ENCODE peak calls at places on chromosomes 5 and 9, in nine cellular contexts. One of them, this sample, is unnamed.

GRCh38 chr9:135009051-135009560 is 78.4 kb upstream of the OLFM1 start:
- DNase-seq in GM20000: no peak
- DNase-seq in HL-60: no peak
- DNase-seq in progenitor cell of endocrine pancreas: no peak
- DNase-seq in type B pancreatic cell: no peak
- DNase-seq in fibroblast of pulmonary artery: no peak
- DNase-seq in PC-9: no peak
- DNase-seq in fibroblast of mammary gland: no peak
- DNase-seq in coronary artery: no peak
- DNase-seq in this sample: no peak

GRCh38 chr5:21646469-21646868 is 1206.7 kb downstream of the CDH12 start:
- DNase-seq in GM20000: no peak
- DNase-seq in HL-60: no peak
- DNase-seq in progenitor cell of endocrine pancreas: no peak
- DNase-seq in type B pancreatic cell: no peak
- DNase-seq in fibroblast of pulmonary artery: peak; percentile 50
- DNase-seq in PC-9: no peak
- DNase-seq in fibroblast of mammary gland: peak; percentile 35
- DNase-seq in coronary artery: no peak
- DNase-seq in this sample: no peak

GRCh38 chr5:131109540-131110255 is 55.4 kb downstream of the HINT1 start:
- DNase-seq in GM20000: peak; percentile 53
- DNase-seq in HL-60: no peak
- DNase-seq in progenitor cell of endocrine pancreas: no peak
- DNase-seq in type B pancreatic cell: no peak
- DNase-seq in fibroblast of pulmonary artery: peak; percentile 66
- DNase-seq in PC-9: no peak
- DNase-seq in fibroblast of mammary gland: peak; percentile 57
- DNase-seq in coronary artery: no peak
- DNase-seq in this sample: no peak

GRCh38 chr5:88825782-88826110 is 57.2 kb downstream of the MEF2C start:
- DNase-seq in GM20000: no peak
- DNase-seq in HL-60: no peak
- DNase-seq in progenitor cell of endocrine pancreas: no peak
- DNase-seq in type B pancreatic cell: no peak
- DNase-seq in fibroblast of pulmonary artery: peak; percentile 13
- DNase-seq in PC-9: no peak
- DNase-seq in fibroblast of mammary gland: no peak
- DNase-seq in coronary artery: no peak
- DNase-seq in this sample: no peak

GRCh38 chr5:57696906-57697590 is 214.4 kb upstream of the ACTBL2 start:
- DNase-seq in GM20000: no peak
- DNase-seq in HL-60: no peak
- DNase-seq in progenitor cell of endocrine pancreas: no peak
- DNase-seq in type B pancreatic cell: no peak
- DNase-seq in fibroblast of pulmonary artery: no peak
- DNase-seq in PC-9: no peak
- DNase-seq in fibroblast of mammary gland: peak; percentile 43
- DNase-seq in coronary artery: no peak
- DNase-seq in this sample: no peak

GRCh38 chr5:543351-543750 is 19.1 kb upstream of the SLC9A3 start:
- DNase-seq in GM20000: no peak
- DNase-seq in HL-60: no peak
- DNase-seq in progenitor cell of endocrine pancreas: no peak
- DNase-seq in type B pancreatic cell: no peak
- DNase-seq in fibroblast of pulmonary artery: no peak
- DNase-seq in PC-9: no peak
- DNase-seq in fibroblast of mammary gland: no peak
- DNase-seq in coronary artery: no peak
- DNase-seq in this sample: peak; percentile 43

GRCh38 chr9:136196465-136197371 is 8.2 kb downstream of the LHX3 start:
- DNase-seq in GM20000: peak; percentile 49
- DNase-seq in HL-60: no peak
- DNase-seq in progenitor cell of endocrine pancreas: no peak
- DNase-seq in type B pancreatic cell: no peak
- DNase-seq in fibroblast of pulmonary artery: no peak
- DNase-seq in PC-9: peak; percentile 43
- DNase-seq in fibroblast of mammary gland: no peak
- DNase-seq in coronary artery: no peak
- DNase-seq in this sample: no peak

GRCh38 chr5:140342287-140342686 is 4.1 kb downstream of the HBEGF start:
- DNase-seq in GM20000: peak; percentile 30
- DNase-seq in HL-60: peak; percentile 66
- DNase-seq in progenitor cell of endocrine pancreas: no peak
- DNase-seq in type B pancreatic cell: no peak
- DNase-seq in fibroblast of pulmonary artery: no peak
- DNase-seq in PC-9: no peak
- DNase-seq in fibroblast of mammary gland: no peak
- DNase-seq in coronary artery: no peak
- DNase-seq in this sample: peak; percentile 80

GRCh38 chr9:6383551-6384225 is 29.3 kb upstream of the UHRF2 start:
- DNase-seq in GM20000: no peak
- DNase-seq in HL-60: no peak
- DNase-seq in progenitor cell of endocrine pancreas: no peak
- DNase-seq in type B pancreatic cell: no peak
- DNase-seq in fibroblast of pulmonary artery: peak; percentile 66
- DNase-seq in PC-9: no peak
- DNase-seq in fibroblast of mammary gland: peak; percentile 82
- DNase-seq in coronary artery: no peak
- DNase-seq in this sample: no peak

GRCh38 chr5:178389031-178389729 is 156.6 kb upstream of the PHYKPL start:
- DNase-seq in GM20000: no peak
- DNase-seq in HL-60: peak; percentile 50
- DNase-seq in progenitor cell of endocrine pancreas: no peak
- DNase-seq in type B pancreatic cell: peak; percentile 51
- DNase-seq in fibroblast of pulmonary artery: no peak
- DNase-seq in PC-9: no peak
- DNase-seq in fibroblast of mammary gland: no peak
- DNase-seq in coronary artery: no peak
- DNase-seq in this sample: no peak

GRCh38 chr9:89743216-89743575 is 138.4 kb downstream of the GADD45G start:
- DNase-seq in GM20000: peak; percentile 42
- DNase-seq in HL-60: no peak
- DNase-seq in progenitor cell of endocrine pancreas: no peak
- DNase-seq in type B pancreatic cell: no peak
- DNase-seq in fibroblast of pulmonary artery: no peak
- DNase-seq in PC-9: no peak
- DNase-seq in fibroblast of mammary gland: no peak
- DNase-seq in coronary artery: no peak
- DNase-seq in this sample: no peak

GRCh38 chr5:52657231-52657645 is 130.5 kb upstream of the ITGA1 start:
- DNase-seq in GM20000: peak; percentile 29
- DNase-seq in HL-60: no peak
- DNase-seq in progenitor cell of endocrine pancreas: no peak
- DNase-seq in type B pancreatic cell: no peak
- DNase-seq in fibroblast of pulmonary artery: peak; percentile 74
- DNase-seq in PC-9: peak; percentile 43
- DNase-seq in fibroblast of mammary gland: peak; percentile 65
- DNase-seq in coronary artery: no peak
- DNase-seq in this sample: no peak

GRCh38 chr5:119681734-119682133 is 52.4 kb downstream of the FAM170A start:
- DNase-seq in GM20000: no peak
- DNase-seq in HL-60: no peak
- DNase-seq in progenitor cell of endocrine pancreas: no peak
- DNase-seq in type B pancreatic cell: no peak
- DNase-seq in fibroblast of pulmonary artery: no peak
- DNase-seq in PC-9: no peak
- DNase-seq in fibroblast of mammary gland: no peak
- DNase-seq in coronary artery: no peak
- DNase-seq in this sample: no peak

GRCh38 chr5:166582416-166582815 is 1709.0 kb upstream of the WWC1 start:
- DNase-seq in GM20000: no peak
- DNase-seq in HL-60: no peak
- DNase-seq in progenitor cell of endocrine pancreas: no peak
- DNase-seq in type B pancreatic cell: no peak
- DNase-seq in fibroblast of pulmonary artery: peak; percentile 2
- DNase-seq in PC-9: no peak
- DNase-seq in fibroblast of mammary gland: peak; percentile 10
- DNase-seq in coronary artery: no peak
- DNase-seq in this sample: no peak

DNA sequence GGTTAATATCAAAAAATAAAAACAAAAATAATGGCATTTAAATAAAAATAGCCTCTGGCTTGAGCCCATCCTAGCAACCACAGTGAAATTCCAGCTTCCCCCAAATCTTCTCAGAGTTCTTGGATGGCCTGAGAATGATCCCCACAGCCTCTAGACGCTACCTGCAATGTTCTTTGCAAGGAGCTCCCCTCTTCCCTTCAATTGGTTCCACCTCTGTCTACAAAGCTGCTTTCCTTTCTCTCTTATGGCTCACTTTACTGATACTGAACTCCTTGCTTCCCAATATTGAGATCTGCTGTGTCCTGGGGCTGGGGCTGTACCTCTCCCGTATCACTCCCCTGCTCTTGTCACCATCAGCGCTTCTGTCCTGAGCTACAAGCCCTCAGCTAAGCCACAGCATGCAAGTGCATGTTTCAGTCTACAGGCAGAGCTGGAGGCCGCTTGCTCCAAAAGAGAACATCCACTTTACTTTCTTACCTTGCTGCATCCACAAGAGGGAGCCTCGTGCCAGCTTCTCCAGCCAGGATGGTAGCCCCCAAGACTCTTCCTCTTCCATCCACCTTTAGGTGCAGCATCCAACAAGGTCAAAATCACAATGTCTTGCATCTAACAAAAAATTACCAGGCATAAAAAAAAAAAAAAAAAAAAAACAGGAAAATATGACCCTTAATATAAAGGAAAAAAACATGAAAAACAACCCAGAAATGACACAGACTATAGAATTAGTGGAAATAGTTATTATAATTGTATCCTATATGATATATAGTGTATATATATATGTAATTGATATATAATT is 57.4 kb upstream of the PRSS3 start:
- DNase-seq in GM20000: peak; percentile 38
- DNase-seq in HL-60: peak; percentile 33
- DNase-seq in progenitor cell of endocrine pancreas: no peak
- DNase-seq in type B pancreatic cell: no peak
- DNase-seq in fibroblast of pulmonary artery: peak; percentile 77
- DNase-seq in PC-9: peak; percentile 38
- DNase-seq in fibroblast of mammary gland: peak; percentile 59
- DNase-seq in coronary artery: no peak
- DNase-seq in this sample: no peak
- TF ChIP-seq CTCF in GM20000: peak; percentile 65
- TF ChIP-seq CTCF in HL-60: peak; percentile 32
- TF ChIP-seq CTCF in progenitor cell of endocrine pancreas: peak; percentile 75
- TF ChIP-seq CTCF in type B pancreatic cell: peak; percentile 79
- TF ChIP-seq CTCF in fibroblast of pulmonary artery: peak; percentile 85
- TF ChIP-seq CTCF in PC-9: peak; percentile 72
- TF ChIP-seq CTCF in fibroblast of mammary gland: peak; percentile 76
- TF ChIP-seq CTCF in coronary artery: no peak
- TF ChIP-seq CTCF in this sample: peak; percentile 80

DNA sequence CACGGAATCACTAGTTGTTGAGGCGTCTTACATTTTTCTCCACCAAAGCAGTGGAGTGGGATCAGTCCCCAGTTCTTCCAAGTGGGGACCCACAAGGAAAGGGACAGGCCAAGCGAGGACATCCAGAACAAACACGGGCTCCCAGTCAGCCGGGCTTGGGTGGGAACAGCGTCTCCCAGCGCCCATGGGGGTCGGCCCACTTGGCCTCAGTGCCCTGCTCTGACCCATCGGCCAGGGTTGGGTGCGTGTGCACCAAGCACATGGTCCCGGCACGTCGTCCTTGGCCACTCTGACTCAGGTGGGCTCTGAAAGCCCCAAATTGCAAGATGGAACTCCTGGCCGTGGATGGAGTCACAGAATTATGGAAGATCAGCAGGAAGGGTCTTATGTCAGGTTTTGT is 37.9 kb downstream of the DBH start:
- DNase-seq in GM20000: no peak
- DNase-seq in HL-60: no peak
- DNase-seq in progenitor cell of endocrine pancreas: no peak
- DNase-seq in type B pancreatic cell: no peak
- DNase-seq in fibroblast of pulmonary artery: no peak
- DNase-seq in PC-9: no peak
- DNase-seq in fibroblast of mammary gland: no peak
- DNase-seq in coronary artery: no peak
- DNase-seq in this sample: no peak
- TF ChIP-seq CTCF in GM20000: no peak
- TF ChIP-seq CTCF in HL-60: no peak
- TF ChIP-seq CTCF in progenitor cell of endocrine pancreas: no peak
- TF ChIP-seq CTCF in type B pancreatic cell: no peak
- TF ChIP-seq CTCF in fibroblast of pulmonary artery: no peak
- TF ChIP-seq CTCF in PC-9: no peak
- TF ChIP-seq CTCF in fibroblast of mammary gland: no peak
- TF ChIP-seq CTCF in coronary artery: no peak
- TF ChIP-seq CTCF in this sample: no peak

GRCh38 chr5:120958877-120959485 is 494.9 kb downstream of the PRR16 start:
- DNase-seq in GM20000: no peak
- DNase-seq in HL-60: no peak
- DNase-seq in progenitor cell of endocrine pancreas: no peak
- DNase-seq in type B pancreatic cell: no peak
- DNase-seq in fibroblast of pulmonary artery: no peak
- DNase-seq in PC-9: no peak
- DNase-seq in fibroblast of mammary gland: no peak
- DNase-seq in coronary artery: no peak
- DNase-seq in this sample: no peak

GRCh38 chr5:120960510-120960909 is 496.4 kb downstream of the PRR16 start:
- DNase-seq in GM20000: no peak
- DNase-seq in HL-60: no peak
- DNase-seq in progenitor cell of endocrine pancreas: no peak
- DNase-seq in type B pancreatic cell: no peak
- DNase-seq in fibroblast of pulmonary artery: no peak
- DNase-seq in PC-9: no peak
- DNase-seq in fibroblast of mammary gland: no peak
- DNase-seq in coronary artery: no peak
- DNase-seq in this sample: no peak

GRCh38 chr5:120954255-120954654 is 490.2 kb downstream of the PRR16 start:
- DNase-seq in GM20000: no peak
- DNase-seq in HL-60: no peak
- DNase-seq in progenitor cell of endocrine pancreas: no peak
- DNase-seq in type B pancreatic cell: no peak
- DNase-seq in fibroblast of pulmonary artery: no peak
- DNase-seq in PC-9: no peak
- DNase-seq in fibroblast of mammary gland: no peak
- DNase-seq in coronary artery: no peak
- DNase-seq in this sample: no peak

DNA sequence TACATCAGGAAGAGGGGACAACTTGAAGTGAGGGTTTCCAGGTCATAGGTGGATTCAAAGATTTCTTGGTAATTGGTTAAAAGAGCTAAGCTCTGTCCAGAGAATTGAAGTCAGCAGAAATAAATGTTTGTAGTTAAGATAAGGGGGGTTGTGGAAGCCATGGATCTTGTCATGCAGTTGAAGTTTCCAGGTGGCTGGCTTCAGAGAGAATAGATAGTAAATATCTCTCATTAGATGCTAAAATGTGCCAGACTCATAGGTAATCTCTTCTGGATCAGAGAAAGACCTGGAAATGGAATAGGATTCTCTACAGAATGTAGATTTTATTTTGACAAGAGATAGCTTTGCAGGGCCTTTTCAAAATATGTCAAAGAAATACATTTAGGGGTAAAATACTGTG is 491.7 kb downstream of the PRR16 start:
- DNase-seq in GM20000: no peak
- DNase-seq in HL-60: no peak
- DNase-seq in progenitor cell of endocrine pancreas: no peak
- DNase-seq in type B pancreatic cell: no peak
- DNase-seq in fibroblast of pulmonary artery: no peak
- DNase-seq in PC-9: no peak
- DNase-seq in fibroblast of mammary gland: no peak
- DNase-seq in coronary artery: no peak
- DNase-seq in this sample: no peak
- TF ChIP-seq CTCF in GM20000: no peak
- TF ChIP-seq CTCF in HL-60: no peak
- TF ChIP-seq CTCF in progenitor cell of endocrine pancreas: no peak
- TF ChIP-seq CTCF in type B pancreatic cell: no peak
- TF ChIP-seq CTCF in fibroblast of pulmonary artery: no peak
- TF ChIP-seq CTCF in PC-9: no peak
- TF ChIP-seq CTCF in fibroblast of mammary gland: no peak
- TF ChIP-seq CTCF in coronary artery: no peak
- TF ChIP-seq CTCF in this sample: no peak

GRCh38 chr9:91033802-91034201 is 232.2 kb downstream of the SYK start:
- DNase-seq in GM20000: peak; percentile 27
- DNase-seq in HL-60: no peak
- DNase-seq in progenitor cell of endocrine pancreas: no peak
- DNase-seq in type B pancreatic cell: no peak
- DNase-seq in fibroblast of pulmonary artery: no peak
- DNase-seq in PC-9: no peak
- DNase-seq in fibroblast of mammary gland: peak; percentile 24
- DNase-seq in coronary artery: peak; percentile 67
- DNase-seq in this sample: no peak
- TF ChIP-seq CTCF in GM20000: peak; percentile 68
- TF ChIP-seq CTCF in HL-60: peak; percentile 23
- TF ChIP-seq CTCF in progenitor cell of endocrine pancreas: peak; percentile 39
- TF ChIP-seq CTCF in type B pancreatic cell: peak; percentile 63
- TF ChIP-seq CTCF in fibroblast of pulmonary artery: peak; percentile 45
- TF ChIP-seq CTCF in PC-9: peak; percentile 51
- TF ChIP-seq CTCF in fibroblast of mammary gland: peak; percentile 47
- TF ChIP-seq CTCF in coronary artery: no peak
- TF ChIP-seq CTCF in this sample: peak; percentile 65

This sample was measured in CD14-positive monocyte.